ENCODE peak calls at places on chromosomes 16 and 17, in four cellular contexts. F is PC-9, G is H9, S is endothelial cell of umbilical vein. E is an unnamed sample.
A peak's percentile ranks its signal among the peaks of the same experiment; 100 is the strongest.

GRCh38 chr17:60390881-60391418 is 983 bp downstream of the USP32 start:
- DNase-seq in F (no peak), G (no peak), S (peak; percentile 81), E (peak; percentile 25)

GRCh38 chr16:79653337-79654000 is 52.9 kb upstream of the MAF start:
- DNase-seq in F (no peak), G (no peak), S (no peak), E (no peak)

GRCh38 chr16:85480727-85481101 is 132.4 kb upstream of the GSE1 start:
- DNase-seq in F (peak; percentile 48), G (no peak), S (no peak), E (no peak)

GRCh38 chr16:49019826-49020401 is 261.7 kb downstream of the CBLN1 start:
- DNase-seq in F (no peak), G (no peak), S (no peak), E (no peak)

GRCh38 chr17:35953720-35954119 is 10.2 kb upstream of the LYZL6 start:
- DNase-seq in F (no peak), G (peak; percentile 53), S (no peak), E (no peak)

GRCh38 chr17:37725021-37725585 is 19.8 kb downstream of the HNF1B start:
- DNase-seq in F (no peak), G (no peak), S (no peak), E (no peak)

GRCh38 chr16:28538733-28539596 is at the start of gene NUPR1:
- DNase-seq in F (peak; percentile 52), G (no peak), S (peak; percentile 62), E (peak; percentile 85)

GRCh38 chr16:25855063-25855462 is 163.3 kb downstream of the HS3ST4 start:
- DNase-seq in F (no peak), G (no peak), S (no peak), E (no peak)

GRCh38 chr16:21239646-21240045 is 6.1 kb downstream of the ANKS4B start:
- DNase-seq in F (no peak), G (no peak), S (no peak), E (no peak)

GRCh38 chr16:1724491-1724890 is 18.5 kb downstream of the MAPK8IP3 start:
- DNase-seq in F (no peak), G (no peak), S (no peak), E (no peak)

GRCh38 chr17:36072431-36073121 is 8.5 kb downstream of the CCL18 start:
- DNase-seq in F (no peak), G (peak; percentile 89), S (peak; percentile 58), E (peak; percentile 52)

GRCh38 chr17:58330997-58331814 is 2.6 kb upstream of the TSPOAP1 start:
- DNase-seq in F (no peak), G (peak; percentile 42), S (no peak), E (no peak)

GRCh38 chr17:40109471-40109824 is 9.1 kb upstream of the NR1D1 start:
- DNase-seq in F (no peak), G (no peak), S (peak; percentile 59), E (no peak)

GRCh38 chr16:508884-509736 is 18.4 kb upstream of the CAPN15 start:
- DNase-seq in F (no peak), G (no peak), S (peak; percentile 68), E (no peak)

GRCh38 chr17:49343273-49343672 is 18.8 kb downstream of the ZNF652 start:
- DNase-seq in F (no peak), G (no peak), S (peak; percentile 14), E (no peak)

GRCh38 chr17:82300707-82301270 is 16.6 kb downstream of the CD7 start:
- DNase-seq in F (no peak), G (peak; percentile 83), S (peak; percentile 35), E (peak; percentile 84)

GRCh38 chr17:8826808-8827435 is 27.8 kb upstream of the MFSD6L start:
- DNase-seq in F (no peak), G (no peak), S (no peak), E (no peak)

GRCh38 chr17:28854457-28855382 is at the start of gene ERAL1:
- DNase-seq in F (peak; percentile 76), G (peak; percentile 94), S (peak; percentile 92), E (peak; percentile 98)

GRCh38 chr17:15287533-15288267 is 22.6 kb upstream of the PMP22 start:
- DNase-seq in F (no peak), G (no peak), S (no peak), E (no peak)

GRCh38 chr16:68406458-68407041 is 41.8 kb downstream of the SMPD3 start:
- DNase-seq in F (no peak), G (no peak), S (no peak), E (no peak)

GRCh38 chr17:1829189-1829578 is 518 bp downstream of the SMYD4 start:
- DNase-seq in F (no peak), G (no peak), S (peak; percentile 33), E (peak; percentile 52)
- H3K4me2 ChIP-seq in F (peak overlapping the region; percentile 83), G (peak overlapping the region; percentile 76), S (peak overlapping the region; percentile 79), E (peak overlapping the region; percentile 83)

DNA sequence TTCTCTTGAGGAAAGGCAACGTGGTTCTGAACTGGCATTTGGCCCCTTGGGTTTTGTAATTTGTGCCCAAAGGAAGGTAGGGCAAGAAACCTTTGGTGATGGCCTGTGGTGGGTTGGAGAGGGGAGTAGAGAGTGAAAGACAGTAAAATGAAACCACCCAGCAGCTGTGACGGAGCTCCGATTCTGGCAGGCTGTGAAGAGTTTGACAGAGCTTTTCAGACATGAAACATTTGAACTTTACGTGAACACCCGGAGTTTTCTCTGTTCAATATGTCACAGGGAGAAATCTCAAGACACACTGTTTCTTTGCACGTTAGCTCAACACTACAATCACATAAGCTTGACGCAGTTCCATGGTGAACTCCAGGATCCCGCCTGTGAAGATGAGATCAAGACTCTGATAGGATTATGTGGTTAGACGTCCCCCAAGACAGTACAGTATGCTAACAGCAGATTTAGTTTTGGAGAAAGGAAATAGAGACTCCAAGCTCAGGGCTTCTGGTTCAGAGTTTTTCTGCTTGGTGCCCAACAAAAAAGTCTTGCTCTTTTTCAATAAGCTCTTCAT is 79.7 kb upstream of the CDH11 start:
- DNase-seq in F (no peak), G (no peak), S (no peak), E (no peak)
- H3K4me2 ChIP-seq in F (no peak overlapping the region), G (no peak overlapping the region), S (no peak overlapping the region), E (no peak overlapping the region)

GRCh38 chr17:34300652-34301390 is 15.3 kb downstream of the CCL11 start:
- DNase-seq in F (no peak), G (no peak), S (peak; percentile 44), E (no peak)
- H3K4me2 ChIP-seq in F (no peak overlapping the region), G (no peak overlapping the region), S (no peak overlapping the region), E (no peak overlapping the region)

DNA sequence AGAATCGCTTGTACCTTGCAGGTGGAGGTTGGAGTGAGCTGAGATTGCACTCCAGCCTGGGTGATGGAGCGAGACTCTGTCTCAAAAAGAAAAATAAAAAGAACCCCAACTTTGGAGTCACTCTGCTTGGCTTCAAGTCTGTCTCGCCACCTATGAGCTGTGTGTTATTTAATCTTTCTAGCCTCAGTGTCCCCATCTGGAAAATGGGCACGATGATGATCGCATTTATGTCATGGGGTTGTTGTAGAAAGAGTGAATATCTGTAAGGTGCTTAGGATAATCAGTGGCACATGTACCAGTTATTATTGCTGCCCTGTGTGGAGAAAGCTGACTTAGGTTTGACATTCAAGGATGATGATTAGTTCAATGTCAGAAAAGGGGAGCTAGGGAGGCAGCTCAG is 319.4 kb downstream of the XYLT1 start:
- DNase-seq in F (no peak), G (no peak), S (no peak), E (no peak)
- H3K4me2 ChIP-seq in F (no peak overlapping the region), G (no peak overlapping the region), S (no peak overlapping the region), E (no peak overlapping the region)

DNA sequence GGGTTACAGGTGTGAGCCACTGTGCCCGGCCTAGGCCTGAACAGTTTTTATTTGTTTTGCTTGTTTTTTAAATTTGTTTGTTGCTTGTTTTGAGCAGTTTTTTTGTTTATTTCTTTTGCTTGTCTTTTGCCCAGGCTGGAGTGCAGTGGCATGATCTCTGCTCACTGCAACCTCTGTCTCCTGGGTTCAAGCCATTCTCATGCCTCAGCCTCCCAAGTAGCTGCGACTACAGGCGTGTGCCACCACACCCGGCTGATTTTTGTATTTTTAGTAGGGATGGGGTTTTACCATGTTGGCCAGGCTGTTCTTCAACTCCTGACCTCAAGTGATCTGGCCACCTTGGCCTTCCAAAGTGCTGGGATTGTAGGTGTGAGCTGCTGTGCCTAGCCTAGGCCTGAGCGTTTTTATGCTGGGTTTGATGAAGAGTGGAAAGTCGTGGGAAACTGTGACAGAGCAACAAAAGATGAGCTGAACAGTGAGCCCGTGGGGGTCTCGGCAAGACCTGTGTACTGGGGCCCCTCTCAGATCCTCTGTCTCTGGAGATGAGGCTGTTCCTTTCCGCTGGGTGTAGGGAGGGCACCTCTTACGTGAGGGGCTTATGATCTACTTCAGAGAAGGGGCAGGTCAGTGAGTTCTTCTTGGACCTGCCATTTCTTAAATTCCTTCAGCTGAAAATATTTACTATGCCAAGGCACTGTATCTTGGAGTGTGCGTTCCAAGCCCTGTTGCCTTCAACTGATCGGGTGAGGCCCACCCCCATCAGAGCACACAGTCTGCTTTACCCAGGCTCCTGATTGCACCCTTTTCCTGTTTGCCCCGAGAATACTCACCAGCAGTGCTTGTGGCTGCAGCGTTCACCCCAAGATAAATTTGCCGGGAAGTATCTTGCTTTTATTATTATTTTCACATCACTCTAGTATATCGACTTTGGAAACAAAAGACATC is 322.1 kb downstream of the SEC14L1 start:
- DNase-seq in F (no peak), G (no peak), S (no peak), E (no peak)
- H3K4me2 ChIP-seq in F (no peak overlapping the region), G (no peak overlapping the region), S (no peak overlapping the region), E (no peak overlapping the region)

GRCh38 chr16:51124896-51125295 is 26.2 kb downstream of the SALL1 start:
- DNase-seq in F (no peak), G (no peak), S (no peak), E (no peak)
- H3K4me2 ChIP-seq in F (no peak overlapping the region), G (no peak overlapping the region), S (no peak overlapping the region), E (no peak overlapping the region)

GRCh38 chr16:53668869-53669268 is 34.8 kb downstream of the RPGRIP1L start:
- DNase-seq in F (no peak), G (no peak), S (no peak), E (no peak)

GRCh38 chr16:53666816-53667415 is 36.7 kb downstream of the RPGRIP1L start:
- DNase-seq in F (no peak), G (no peak), S (no peak), E (no peak)

DNA sequence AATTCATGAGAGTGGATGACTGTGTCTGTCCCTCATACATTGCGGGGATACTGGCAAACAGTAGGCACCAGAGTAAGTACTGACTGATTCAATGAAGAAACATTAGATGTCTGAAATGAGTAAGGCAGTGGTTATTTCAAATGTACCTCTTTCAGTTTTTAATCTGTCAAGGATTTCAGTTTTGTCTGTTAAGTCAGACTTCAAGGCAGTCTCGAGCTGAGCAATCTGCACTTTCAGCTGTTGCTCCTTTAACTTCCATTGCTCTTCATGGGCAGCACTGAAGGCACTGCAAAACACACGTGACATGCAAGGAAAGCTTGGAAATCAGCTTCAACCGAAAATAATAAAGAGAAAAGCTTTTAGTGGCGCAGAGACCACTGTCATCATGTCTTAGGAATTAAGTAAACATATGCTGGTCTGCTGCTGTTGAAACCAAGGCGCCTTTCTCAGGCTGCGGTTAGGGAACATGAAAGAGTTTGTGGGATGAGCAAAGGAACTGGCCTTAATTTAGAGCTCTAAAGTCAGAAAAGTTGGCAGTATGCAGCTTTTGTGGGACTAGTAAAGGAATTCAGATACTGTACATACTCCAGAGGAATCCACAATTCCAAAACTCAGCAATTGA is 38.8 kb downstream of the RPGRIP1L start:
- DNase-seq in F (no peak), G (no peak), S (no peak), E (no peak)
- H3K4me2 ChIP-seq in F (no peak overlapping the region), G (no peak overlapping the region), S (no peak overlapping the region), E (no peak overlapping the region)

GRCh38 chr16:54446639-54447038 is 160.1 kb upstream of the IRX3 start:
- DNase-seq in F (peak; percentile 67), G (no peak), S (no peak), E (no peak)
- H3K4me2 ChIP-seq in F (peak overlapping the region; percentile 30), G (no peak overlapping the region), S (no peak overlapping the region), E (no peak overlapping the region)

E was measured in A549.